ENCODE peak calls at places on chromosome 9, in seven cellular contexts. Q is HCT116, X is spleen, P is tibial nerve, Z is IMR-90, Y is ovary, N is sigmoid colon. G is an unnamed sample.

GRCh38 chr9:73199886-73200285 is 48.2 kb downstream of the ANXA1 start:
- DNase-seq in Q (peak), X (no peak), P (no peak), Z (no peak), Y (no peak), N (no peak), G (no peak)

GRCh38 chr9:116208417-116209232 is 55.0 kb downstream of the PAPPA start:
- DNase-seq in Q (no peak), X (no peak), P (no peak), Z (peak), Y (no peak), N (no peak), G (no peak)

GRCh38 chr9:26786571-26786970 is 106.0 kb downstream of the CAAP1 start:
- DNase-seq in Q (no peak), X (no peak), P (no peak), Z (no peak), Y (no peak), N (no peak), G (no peak)

GRCh38 chr9:37555786-37556185 is 20.4 kb downstream of the FBXO10 start:
- DNase-seq in Q (no peak), X (no peak), P (no peak), Z (peak), Y (no peak), N (no peak), G (no peak)

GRCh38 chr9:130333041-130334040 is 67.8 kb downstream of the HMCN2 start:
- DNase-seq in Q (no peak), X (peak), P (no peak), Z (peak), Y (no peak), N (peak), G (no peak)

GRCh38 chr9:100394819-100395218 is 32.1 kb upstream of the MSANTD3 start:
- DNase-seq in Q (no peak), X (no peak), P (no peak), Z (peak), Y (no peak), N (no peak), G (no peak)

GRCh38 chr9:119801311-119801710 is 432.1 kb upstream of the BRINP1 start:
- DNase-seq in Q (no peak), X (no peak), P (no peak), Z (no peak), Y (no peak), N (no peak), G (no peak)

GRCh38 chr9:11915699-11916098 is 777.5 kb upstream of the TYRP1 start:
- DNase-seq in Q (no peak), X (no peak), P (no peak), Z (no peak), Y (no peak), N (no peak), G (no peak)

GRCh38 chr9:106954562-106954961 is 91.6 kb downstream of the ZNF462 start:
- DNase-seq in Q (no peak), X (no peak), P (no peak), Z (no peak), Y (no peak), N (no peak), G (no peak)

GRCh38 chr9:83707518-83707767 is 315 bp downstream of the UBQLN1 start:
- DNase-seq in Q (no peak), X (no peak), P (peak), Z (no peak), Y (no peak), N (no peak), G (peak)

GRCh38 chr9:29548436-29548835 is 1975.2 kb upstream of the C9orf72 start:
- DNase-seq in Q (no peak), X (no peak), P (no peak), Z (no peak), Y (no peak), N (no peak), G (no peak)

GRCh38 chr9:109342878-109343277 is 22.0 kb upstream of the EPB41L4B start:
- DNase-seq in Q (no peak), X (no peak), P (no peak), Z (no peak), Y (no peak), N (no peak), G (no peak)

GRCh38 chr9:132833451-132834130 is 44.5 kb downstream of the AK8 start:
- DNase-seq in Q (no peak), X (no peak), P (no peak), Z (no peak), Y (no peak), N (no peak), G (no peak)

GRCh38 chr9:96818535-96818934 is 35.8 kb downstream of the ZNF782 start:
- DNase-seq in Q (no peak), X (no peak), P (no peak), Z (no peak), Y (no peak), N (no peak), G (no peak)

GRCh38 chr9:96858670-96859069 is 4.4 kb upstream of the ZNF782 start:
- DNase-seq in Q (no peak), X (no peak), P (no peak), Z (no peak), Y (no peak), N (no peak), G (no peak)

GRCh38 chr9:2158111-2158610 is 143.0 kb downstream of the SMARCA2 start:
- DNase-seq in Q (no peak), X (peak), P (peak), Z (peak), Y (peak), N (peak), G (peak)

GRCh38 chr9:127912882-127913281 is 4.0 kb downstream of the ST6GALNAC4 start:
- DNase-seq in Q (no peak), X (no peak), P (no peak), Z (no peak), Y (peak), N (no peak), G (no peak)

GRCh38 chr9:34047864-34048729 is 590 bp downstream of the UBAP2 start:
- DNase-seq in Q (peak), X (no peak), P (no peak), Z (no peak), Y (peak), N (peak), G (peak)

GRCh38 chr9:106445107-106445506 is 417.9 kb upstream of the ZNF462 start:
- DNase-seq in Q (no peak), X (no peak), P (no peak), Z (no peak), Y (no peak), N (no peak), G (no peak)

GRCh38 chr9:127847155-127847463 is 7.3 kb downstream of the ENG start:
- DNase-seq in Q (no peak), X (no peak), P (no peak), Z (no peak), Y (no peak), N (no peak), G (no peak)

GRCh38 chr9:86485359-86485758 is 131.1 kb upstream of the TUT7 start:
- DNase-seq in Q (no peak), X (no peak), P (no peak), Z (no peak), Y (no peak), N (no peak), G (no peak)

GRCh38 chr9:122144836-122145235 is 14.7 kb downstream of the NDUFA8 start:
- DNase-seq in Q (no peak), X (no peak), P (no peak), Z (no peak), Y (no peak), N (no peak), G (no peak)

GRCh38 chr9:25702536-25702935 is 24.3 kb upstream of the TUSC1 start:
- DNase-seq in Q (no peak), X (no peak), P (no peak), Z (peak), Y (no peak), N (no peak), G (no peak)

GRCh38 chr9:25704800-25705199 is 26.6 kb upstream of the TUSC1 start:
- DNase-seq in Q (no peak), X (no peak), P (no peak), Z (no peak), Y (no peak), N (no peak), G (no peak)

GRCh38 chr9:25703826-25704357 is 25.6 kb upstream of the TUSC1 start:
- DNase-seq in Q (no peak), X (no peak), P (no peak), Z (peak), Y (no peak), N (no peak), G (no peak)

DNA sequence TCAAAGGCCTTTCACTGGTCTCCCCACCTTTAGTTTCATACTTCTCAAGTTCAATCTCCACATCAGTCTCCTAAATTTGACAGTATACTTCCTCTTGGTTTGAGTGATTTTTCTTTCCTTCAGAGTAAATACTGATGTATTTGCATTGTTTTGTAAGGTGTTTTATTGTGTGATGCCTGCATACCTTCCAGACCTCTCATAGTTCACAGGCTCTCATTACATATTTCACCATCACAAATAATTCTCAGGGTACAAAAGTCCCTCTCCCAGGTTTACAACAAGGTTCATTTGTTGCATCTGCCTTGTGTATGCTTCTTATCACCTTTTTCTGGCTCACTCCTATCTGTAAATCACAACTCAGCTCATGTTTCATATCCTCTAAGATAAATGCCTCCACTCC is 22.2 kb upstream of the TUSC1 start:
- DNase-seq in Q (no peak), X (no peak), P (no peak), Z (no peak), Y (no peak), N (no peak), G (no peak)
- H3K4me3 ChIP-seq in Q (no peak), X (no peak), P (no peak), Z (no peak), Y (no peak), N (no peak), G (no peak)

DNA sequence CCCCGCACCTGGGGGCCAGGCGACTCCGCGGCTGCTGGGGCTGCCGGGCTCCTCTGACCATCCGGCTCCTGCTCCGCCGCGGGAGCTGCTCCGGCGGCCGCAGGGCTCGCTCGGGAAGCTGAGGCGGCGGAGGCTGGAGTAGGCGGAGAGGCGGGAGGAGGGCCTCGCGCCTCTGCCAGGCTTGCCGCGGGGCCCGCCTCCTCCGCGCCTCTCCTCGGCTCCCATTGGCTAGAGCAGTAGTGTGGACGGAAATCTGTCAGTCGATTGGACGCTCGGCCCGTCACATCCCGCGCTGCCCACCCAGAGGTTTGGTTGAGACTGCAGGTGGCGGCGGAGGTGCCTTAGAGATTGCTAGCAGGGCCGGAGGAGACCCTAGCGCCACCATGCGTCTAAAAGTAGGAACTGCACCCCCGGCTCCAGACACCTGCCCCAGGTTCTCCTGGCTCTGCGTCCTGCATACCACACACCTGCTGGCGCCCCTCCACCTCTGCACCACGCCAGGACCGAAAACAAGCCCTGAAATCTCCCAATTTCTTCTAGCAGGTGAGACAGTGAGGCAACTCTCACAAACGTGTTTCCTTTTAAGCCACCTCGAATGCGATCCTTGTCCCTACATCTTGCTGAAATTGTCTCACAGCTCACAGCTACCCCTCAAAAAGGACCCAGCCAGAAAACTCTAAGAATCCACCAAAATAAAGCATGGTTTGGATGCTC is at the start of gene SCAI:
- DNase-seq in Q (peak), X (peak), P (peak), Z (peak), Y (peak), N (peak), G (peak)
- TF ChIP-seq POLR2A in Q (no peak), X (no peak), P (no peak), Z (peak), Y (no peak), N (no peak), G (no peak)

DNA sequence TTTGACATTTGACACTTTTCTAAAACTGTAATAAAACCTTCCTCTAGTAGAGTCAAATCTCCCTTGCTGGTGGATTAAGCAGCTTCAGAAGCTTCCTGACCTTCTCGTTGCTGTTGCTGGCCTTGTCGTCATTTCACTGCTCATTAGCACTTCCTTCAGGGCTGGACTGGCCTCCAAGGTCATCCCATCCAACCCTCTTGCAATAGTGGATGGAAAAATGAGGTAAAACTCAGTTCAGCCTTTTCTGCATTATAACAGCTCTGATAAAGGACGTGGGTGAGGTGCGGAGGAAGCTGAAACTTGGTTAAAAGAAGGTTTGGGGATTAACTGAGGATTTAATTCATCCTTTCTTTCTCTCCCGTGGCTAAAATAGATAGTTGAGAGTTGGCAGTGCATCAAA is 1.0 kb upstream of the ADAMTSL1 start:
- DNase-seq in Q (no peak), X (no peak), P (no peak), Z (no peak), Y (peak), N (no peak), G (no peak)
- H3K4me3 ChIP-seq in Q (no peak), X (no peak), P (no peak), Z (no peak), Y (no peak), N (no peak), G (no peak)

GRCh38 chr9:126818482-126818881 is 13.6 kb downstream of the ZBTB43 start:
- DNase-seq in Q (no peak), X (no peak), P (no peak), Z (no peak), Y (no peak), N (no peak), G (no peak)

GRCh38 chr9:126809068-126809467 is 4.2 kb downstream of the ZBTB43 start:
- DNase-seq in Q (no peak), X (no peak), P (no peak), Z (peak), Y (no peak), N (no peak), G (no peak)

DNA sequence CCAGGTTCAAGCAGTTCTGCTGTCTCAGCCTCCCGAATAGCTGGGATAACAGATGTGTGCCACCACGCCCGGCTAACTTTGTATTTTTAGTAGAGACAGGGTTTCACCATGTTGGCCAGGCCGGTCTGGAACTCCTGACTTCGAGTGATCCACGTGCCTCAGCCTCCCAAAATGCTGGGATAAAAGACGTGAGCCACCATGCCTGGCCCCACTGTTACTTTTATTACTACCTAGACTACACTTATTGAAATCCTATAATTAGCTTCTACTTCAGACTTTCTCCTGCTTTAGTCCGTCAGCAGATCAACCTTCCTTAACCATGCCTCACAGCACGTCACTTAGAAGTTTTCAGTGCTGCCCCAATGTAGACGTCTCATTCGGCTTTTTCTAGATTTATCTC is 8.2 kb downstream of the ZBTB43 start:
- DNase-seq in Q (no peak), X (no peak), P (no peak), Z (no peak), Y (no peak), N (no peak), G (no peak)
- TF ChIP-seq POLR2A in Q (no peak), X (no peak), P (no peak), Z (no peak), Y (no peak), N (no peak), G (no peak)

DNA sequence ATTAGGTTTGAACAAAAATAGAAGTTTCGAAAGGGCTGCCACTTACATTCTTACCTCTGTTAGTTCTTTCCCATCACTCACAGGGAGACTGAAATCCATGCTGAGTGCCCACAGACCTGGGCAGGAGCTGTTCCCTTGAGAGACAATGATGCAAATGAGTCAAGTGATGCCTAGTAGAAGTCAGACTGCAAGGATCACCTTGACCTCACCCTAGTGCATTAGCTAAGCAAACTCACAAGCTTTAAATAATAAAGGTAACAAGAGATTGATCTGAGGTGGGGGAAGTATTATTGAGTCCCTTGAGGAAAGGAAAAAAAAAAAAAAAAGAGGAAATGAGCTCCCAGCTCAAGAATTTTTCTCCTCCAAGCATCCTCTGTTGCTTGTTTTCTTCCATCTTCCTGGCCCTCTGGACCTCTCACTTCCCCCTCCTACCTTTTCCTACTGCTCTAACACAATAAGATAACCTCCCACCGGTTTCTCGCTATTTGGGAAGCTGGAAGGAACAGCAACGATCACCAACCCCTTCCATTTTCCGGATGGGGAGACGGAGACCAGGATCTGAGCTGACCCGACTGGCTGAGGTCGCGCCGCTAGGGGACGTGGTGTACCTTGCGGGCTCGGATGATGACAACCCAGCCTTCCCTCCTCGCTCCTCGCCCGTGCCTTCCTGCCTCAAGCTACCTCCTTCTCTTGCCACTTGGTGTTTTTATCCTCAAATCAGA is 2.0 kb downstream of the LPAR1 start:
- DNase-seq in Q (peak), X (peak), P (peak), Z (peak), Y (peak), N (peak), G (peak)
- H3K4me3 ChIP-seq in Q (no peak), X (no peak), P (peak), Z (peak), Y (peak), N (peak), G (peak)

G was measured in lower leg skin.